ENCODE peak calls at places on chromosomes 13 and 19, in nine cellular contexts. P, M, Y, H, B, W, N, S and J are unnamed samples.

GRCh38 chr19:27657271-27658051 is 1555.5 kb downstream of the UQCRFS1 start:
- DNase-seq in N (no peak), M (no peak), B (no peak), H (no peak), W (no peak), Y (no peak), P (no peak), S (no peak), J (no peak)

GRCh38 chr13:23378009-23378632 is 55.4 kb downstream of the SACS start:
- DNase-seq in W (peak), B (peak), H (peak), S (peak), M (no peak), N (peak), Y (no peak), P (peak), J (peak)

GRCh38 chr13:90103099-90103784 is 1244.2 kb upstream of the MIR17HG start:
- DNase-seq in P (no peak), M (no peak), Y (no peak), W (no peak), N (no peak), H (no peak), B (no peak), S (no peak), J (no peak)

GRCh38 chr19:12868540-12869112 is 12.6 kb downstream of the DNASE2 start:
- DNase-seq in S (no peak), B (no peak), H (no peak), P (no peak), M (no peak), W (no peak), N (no peak), Y (no peak), J (no peak)

GRCh38 chr19:30111051-30111450 is 169.0 kb downstream of the URI1 start:
- DNase-seq in P (no peak), B (no peak), Y (no peak), N (no peak), H (no peak), S (no peak), M (no peak), W (no peak), J (no peak)

GRCh38 chr19:14871619-14872230 is 14.2 kb downstream of the OR7A17 start:
- DNase-seq in M (peak), W (no peak), Y (no peak), N (peak), S (no peak), P (peak), H (no peak), B (no peak), J (no peak)

GRCh38 chr19:45163751-45164150 is 3.0 kb upstream of the NKPD1 start:
- DNase-seq in S (no peak), B (no peak), N (no peak), P (no peak), M (no peak), H (no peak), W (no peak), Y (peak), J (no peak)

GRCh38 chr19:40503300-40503699 is 36.5 kb downstream of the SPTBN4 start:
- DNase-seq in B (no peak), Y (no peak), P (no peak), M (no peak), W (no peak), H (no peak), S (no peak), N (no peak), J (no peak)

GRCh38 chr13:113857531-113858195 is 6.2 kb downstream of the GAS6 start:
- DNase-seq in B (no peak), M (no peak), W (no peak), P (no peak), S (no peak), H (no peak), Y (no peak), N (no peak), J (no peak)

GRCh38 chr13:109840201-109840892 is 54.0 kb upstream of the IRS2 start:
- DNase-seq in W (no peak), M (peak), B (no peak), S (no peak), P (peak), Y (no peak), H (peak), N (peak), J (peak)

GRCh38 chr13:65026505-65026904 is 2203.6 kb downstream of the PCDH9 start:
- DNase-seq in Y (no peak), W (no peak), H (no peak), S (no peak), B (no peak), M (no peak), N (no peak), P (no peak), J (no peak)

GRCh38 chr19:34639491-34640085 is 37.4 kb downstream of the SCGB2B2 start:
- DNase-seq in P (peak), H (peak), M (peak), S (peak), Y (no peak), N (peak), B (no peak), W (peak), J (no peak)

GRCh38 chr13:31236211-31236786 is 36.5 kb downstream of the B3GLCT start:
- DNase-seq in W (peak), Y (no peak), H (peak), S (peak), M (peak), N (peak), B (no peak), P (peak), J (no peak)

GRCh38 chr13:28411859-28412353 is 83.0 kb downstream of the FLT1 start:
- DNase-seq in Y (no peak), H (no peak), W (no peak), N (peak), M (no peak), P (peak), S (no peak), B (no peak), J (no peak)

GRCh38 chr13:80389073-80390038 is 48.4 kb upstream of the SPRY2 start:
- DNase-seq in S (peak), M (no peak), P (peak), B (no peak), Y (no peak), W (no peak), H (no peak), N (no peak), J (no peak)

GRCh38 chr13:25241007-25241406 is 46.3 kb downstream of the MTMR6 start:
- DNase-seq in M (no peak), H (no peak), Y (no peak), N (no peak), B (no peak), P (no peak), S (no peak), W (no peak), J (no peak)

GRCh38 chr19:29535984-29536508 is 10.3 kb downstream of the VSTM2B start:
- DNase-seq in P (no peak), S (no peak), N (no peak), Y (no peak), M (no peak), B (no peak), H (no peak), W (no peak), J (no peak)

GRCh38 chr19:27654266-27654990 is 1558.5 kb downstream of the UQCRFS1 start:
- DNase-seq in P (no peak), S (no peak), M (no peak), Y (no peak), W (no peak), B (no peak), N (no peak), H (no peak), J (no peak)

GRCh38 chr13:55576389-55576788 is 1564.3 kb upstream of the PRR20A start:
- DNase-seq in S (no peak), N (no peak), B (no peak), W (no peak), M (no peak), H (no peak), Y (no peak), P (no peak), J (no peak)

GRCh38 chr13:55573565-55573964 is 1567.2 kb upstream of the PRR20A start:
- DNase-seq in W (no peak), N (no peak), M (no peak), B (no peak), P (no peak), Y (no peak), H (no peak), S (no peak), J (no peak)

GRCh38 chr13:55577847-55578210 is 1562.9 kb upstream of the PRR20A start:
- DNase-seq in P (no peak), S (no peak), M (no peak), B (no peak), H (no peak), N (no peak), W (no peak), Y (no peak), J (no peak)

GRCh38 chr13:55572862-55573261 is 1567.9 kb upstream of the PRR20A start:
- DNase-seq in H (no peak), Y (no peak), W (no peak), P (no peak), B (no peak), N (no peak), M (no peak), S (no peak), J (no peak)

GRCh38 chr13:55577082-55577846 is 1563.5 kb upstream of the PRR20A start:
- DNase-seq in B (no peak), Y (no peak), W (no peak), M (no peak), S (no peak), N (no peak), H (no peak), P (no peak), J (no peak)
- H3K4me3 ChIP-seq in B (no peak), Y (no peak), W (no peak), M (no peak), S (no peak), N (no peak), H (no peak), P (no peak), J (no peak)

GRCh38 chr19:11451942-11452813 is 16.7 kb downstream of the PRKCSH start:
- DNase-seq in H (no peak), M (no peak), W (no peak), N (no peak), B (no peak), S (no peak), Y (no peak), P (no peak), J (no peak)
- TF ChIP-seq CTCF in H (no peak), M (peak), W (no peak), N (peak), B (no peak), S (no peak), Y (no peak), P (peak), J (peak)

GRCh38 chr13:69683921-69684663 is 423.5 kb upstream of the ATXN8OS start:
- DNase-seq in N (no peak), Y (no peak), S (no peak), H (no peak), P (no peak), B (no peak), W (no peak), M (no peak), J (no peak)
- H3K4me3 ChIP-seq in N (no peak), Y (no peak), S (no peak), H (no peak), P (no peak), B (no peak), W (no peak), M (no peak), J (no peak)

GRCh38 chr13:112346899-112347229 is 29.3 kb upstream of the SPACA7 start:
- DNase-seq in Y (no peak), B (no peak), H (no peak), N (no peak), S (no peak), W (no peak), M (no peak), P (no peak), J (no peak)

GRCh38 chr13:112343591-112343990 is 32.6 kb upstream of the SPACA7 start:
- DNase-seq in N (no peak), Y (no peak), P (no peak), M (no peak), S (no peak), W (no peak), H (no peak), B (no peak), J (no peak)

GRCh38 chr13:112348642-112349345 is 27.4 kb upstream of the SPACA7 start:
- DNase-seq in B (no peak), H (no peak), N (no peak), P (no peak), M (no peak), S (no peak), W (no peak), Y (no peak), J (no peak)

GRCh38 chr13:112345826-112346172 is 30.4 kb upstream of the SPACA7 start:
- DNase-seq in W (no peak), B (no peak), M (no peak), N (no peak), P (no peak), Y (no peak), H (no peak), S (no peak), J (no peak)

DNA sequence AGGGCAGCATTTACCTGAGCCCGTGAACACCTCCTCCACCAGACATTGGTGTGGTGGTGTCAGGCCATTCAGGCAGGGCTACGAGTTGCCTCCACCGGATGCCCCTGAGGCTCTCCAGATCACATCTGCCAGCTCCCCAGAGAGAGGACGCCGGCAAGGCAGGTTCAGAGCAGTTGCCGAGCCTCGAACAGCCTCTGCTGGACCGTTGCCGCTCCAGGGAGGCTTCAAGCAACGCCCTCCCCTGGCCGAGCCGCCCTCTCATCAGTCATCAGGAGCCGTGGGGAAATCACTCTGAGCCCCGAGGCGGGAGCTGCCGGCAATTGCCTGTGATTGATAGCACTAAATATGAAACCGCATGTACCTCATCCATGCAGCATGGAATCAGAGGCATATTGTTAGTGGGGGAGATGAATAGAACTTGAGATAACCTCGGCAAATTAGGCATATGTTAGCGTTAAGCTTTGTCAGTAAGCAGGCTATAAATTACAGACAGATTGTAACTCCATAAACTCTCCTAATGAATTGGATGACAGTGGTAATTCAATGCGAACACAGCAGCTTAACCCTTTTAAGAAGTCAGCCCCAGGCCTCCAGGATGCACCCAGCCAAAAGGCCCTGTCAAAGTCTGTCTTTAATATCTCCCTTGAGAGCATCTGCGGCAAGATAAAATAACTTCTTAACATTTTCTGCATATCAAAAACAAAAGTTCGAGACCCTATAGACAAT is 29.8 kb upstream of the SPACA7 start:
- DNase-seq in W (no peak), P (no peak), Y (no peak), M (peak), B (no peak), H (no peak), N (no peak), S (no peak), J (no peak)
- TF ChIP-seq CTCF in W (no peak), P (no peak), Y (no peak), M (no peak), B (no peak), H (no peak), N (no peak), S (no peak), J (no peak)

GRCh38 chr19:18423258-18424020 is 4.2 kb downstream of the SSBP4 start:
- DNase-seq in N (no peak), Y (peak), B (no peak), W (no peak), M (no peak), P (no peak), S (no peak), H (no peak), J (no peak)
- H3K4me3 ChIP-seq in N (no peak), Y (no peak), B (no peak), W (no peak), M (no peak), P (no peak), S (no peak), H (no peak), J (no peak)

DNA sequence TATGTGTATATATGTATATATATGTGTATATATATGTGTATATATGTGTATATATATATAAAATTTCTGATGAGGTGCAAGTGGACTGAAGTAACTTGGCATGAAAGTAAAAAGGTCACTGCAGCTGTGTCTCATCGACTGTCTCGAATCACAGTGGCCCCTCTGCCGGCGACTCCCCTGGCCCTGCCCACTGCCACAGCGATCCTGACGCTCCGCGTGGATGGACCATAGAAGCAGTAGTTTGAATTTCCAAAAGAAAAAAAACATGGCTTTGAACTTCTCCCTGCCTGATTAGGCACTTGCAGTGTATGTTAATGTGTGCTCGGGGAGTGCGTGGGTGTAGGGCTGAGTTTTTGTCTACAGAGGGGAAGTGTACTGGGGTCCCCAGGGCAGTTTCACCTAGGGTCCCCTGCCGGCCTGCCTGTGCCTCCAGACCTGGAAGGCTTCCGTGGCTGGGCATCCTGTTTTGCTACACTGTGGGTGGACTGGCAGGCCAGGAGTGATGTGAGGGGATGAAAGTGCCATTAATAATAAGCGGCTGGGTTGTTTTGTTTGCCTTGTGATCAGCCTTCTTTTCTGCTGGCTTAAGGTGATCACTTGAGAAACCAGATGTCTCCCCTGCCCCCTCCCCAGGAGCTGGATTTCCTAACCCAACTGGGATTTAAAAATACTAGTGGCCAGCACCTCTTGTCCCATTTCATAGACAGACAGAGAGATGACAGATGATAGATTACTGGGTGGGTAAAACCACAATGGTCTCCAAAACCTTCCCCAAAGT is 10.7 kb downstream of the ZIC5 start:
- DNase-seq in P (no peak), N (no peak), Y (no peak), W (no peak), S (no peak), H (no peak), M (no peak), B (no peak), J (no peak)
- TF ChIP-seq CTCF in P (no peak), N (no peak), Y (no peak), W (no peak), S (no peak), H (no peak), M (no peak), B (no peak), J (no peak)

GRCh38 chr13:51220706-51221105 is 1.5 kb upstream of the FAM124A start:
- DNase-seq in Y (no peak), P (no peak), S (no peak), B (no peak), H (no peak), M (no peak), N (no peak), W (no peak), J (no peak)

GRCh38 chr13:51223284-51224270 is 1.4 kb downstream of the FAM124A start:
- DNase-seq in P (no peak), Y (no peak), W (no peak), M (no peak), N (no peak), B (no peak), S (no peak), H (no peak), J (no peak)

GRCh38 chr13:51221674-51222509 is at the start of gene FAM124A:
- DNase-seq in M (peak), P (peak), W (no peak), S (peak), Y (peak), B (no peak), H (no peak), N (peak), J (no peak)

GRCh38 chr13:51221108-51221507 is 1.1 kb upstream of the FAM124A start:
- DNase-seq in N (no peak), M (no peak), S (no peak), B (no peak), Y (no peak), H (no peak), W (no peak), P (no peak), J (no peak)

DNA sequence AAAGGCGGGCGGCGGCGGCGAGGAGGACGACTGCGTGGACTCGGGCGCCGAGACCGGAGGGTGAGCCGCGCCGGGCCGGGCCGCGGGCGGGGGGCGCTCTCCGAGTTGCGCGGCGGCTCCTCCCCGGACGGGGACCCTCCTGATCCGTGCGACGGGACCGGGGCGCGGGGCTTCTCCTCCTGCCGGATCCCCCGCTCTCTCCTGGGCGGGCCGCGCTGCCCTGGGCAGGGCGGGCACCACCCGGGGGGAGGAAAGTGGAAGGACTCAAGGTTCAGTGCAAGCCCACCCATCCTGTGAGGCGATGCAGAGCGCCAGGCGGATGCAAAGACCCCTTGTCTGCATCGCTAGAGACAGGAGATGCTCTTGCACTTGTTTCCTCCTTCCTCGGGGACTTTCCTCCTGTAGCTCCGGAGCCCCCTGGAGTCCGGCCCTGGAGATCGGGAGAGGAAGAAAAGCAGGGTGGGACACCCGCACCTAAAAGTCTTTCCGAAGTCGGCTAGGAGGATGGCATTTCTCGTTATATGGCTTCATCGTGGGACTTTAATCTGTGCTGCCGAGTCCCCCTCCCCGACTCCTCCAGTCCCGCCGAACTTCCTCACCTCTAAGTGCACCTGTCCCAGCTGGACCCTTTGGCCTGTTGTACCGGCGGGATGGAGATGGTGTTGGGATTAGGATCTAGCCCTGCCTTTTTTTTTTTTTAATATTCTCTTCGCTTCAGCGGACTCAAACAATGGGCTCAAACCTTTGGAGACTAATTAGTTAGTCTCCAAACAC is 499 bp downstream of the FAM124A start:
- DNase-seq in Y (peak), P (no peak), M (no peak), N (peak), W (no peak), S (no peak), B (no peak), H (no peak), J (no peak)
- H3K4me3 ChIP-seq in Y (peak), P (peak), M (peak), N (peak), W (peak), S (peak), B (peak), H (peak), J (peak)

DNA sequence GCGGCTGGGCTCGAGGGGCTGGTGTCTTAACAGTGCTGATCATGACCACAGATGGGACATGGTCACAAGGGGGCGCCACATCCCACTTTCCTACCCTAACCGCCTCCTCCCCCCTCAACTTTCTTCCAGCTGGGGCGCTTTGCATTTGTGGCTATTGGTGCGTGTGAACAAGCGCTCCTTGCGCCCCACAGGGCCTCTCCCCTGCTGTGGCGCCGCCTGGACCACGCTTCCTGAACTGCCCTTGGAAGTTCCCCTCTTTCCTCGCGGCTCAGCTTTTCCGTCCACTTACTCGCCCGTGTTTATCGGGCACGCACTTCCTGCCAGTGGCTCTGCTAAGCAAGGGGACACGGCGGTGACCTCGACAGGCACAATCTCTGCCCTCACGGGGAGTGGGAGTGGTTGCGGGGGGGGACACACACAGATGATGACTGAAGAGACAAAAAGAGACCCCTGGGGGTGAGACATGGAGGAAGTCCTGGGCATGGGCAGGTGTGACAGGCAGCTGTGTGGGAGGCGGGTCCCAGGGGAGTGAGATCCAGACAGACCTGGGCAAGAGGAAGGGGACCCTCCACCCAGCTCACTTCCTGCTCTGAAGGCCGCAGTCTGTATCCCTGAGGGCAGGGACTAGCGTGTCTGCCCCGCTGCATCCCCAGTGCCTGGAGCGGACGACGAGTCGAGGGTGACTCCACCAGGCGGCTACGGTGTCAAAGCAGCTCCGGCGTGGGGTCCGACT is 40.3 kb downstream of the ZNF787 start:
- DNase-seq in S (peak), W (peak), N (peak), P (peak), M (peak), B (no peak), H (peak), Y (peak), J (no peak)
- TF ChIP-seq CTCF in S (no peak), W (peak), N (peak), P (peak), M (peak), B (peak), H (peak), Y (peak), J (peak)